ENCODE peak calls at places on chromosomes 12 and 14, in six cellular contexts. R, I, M, H, D and L are unnamed samples.

GRCh38 chr12:119679081-119679480 is 11.1 kb downstream of the PRKAB1 start:
- DNase-seq in R (no peak), I (no peak), M (no peak), H (no peak), D (no peak), L (no peak)

GRCh38 chr14:102525213-102526143 is 15.9 kb upstream of the ANKRD9 start:
- DNase-seq in R (peak), I (peak), M (no peak), H (no peak), D (peak), L (no peak)

GRCh38 chr14:54686219-54686870 is 119.4 kb downstream of the SAMD4A start:
- DNase-seq in R (no peak), I (no peak), M (no peak), H (no peak), D (no peak), L (no peak)

GRCh38 chr12:42473130-42473529 is 116.4 kb downstream of the PRICKLE1 start:
- DNase-seq in R (no peak), I (no peak), M (no peak), H (no peak), D (no peak), L (no peak)

GRCh38 chr12:111277570-111277969 is 91.3 kb downstream of the PHETA1 start:
- DNase-seq in R (no peak), I (no peak), M (no peak), H (no peak), D (no peak), L (no peak)

GRCh38 chr14:44897844-44898151 is 63.9 kb downstream of the KLHL28 start:
- DNase-seq in R (peak), I (no peak), M (no peak), H (no peak), D (no peak), L (no peak)

GRCh38 chr12:24363177-24363754 is 413.8 kb upstream of the SOX5 start:
- DNase-seq in R (no peak), I (no peak), M (no peak), H (no peak), D (no peak), L (peak)

GRCh38 chr12:39327520-39327919 is 115.4 kb downstream of the KIF21A start:
- DNase-seq in R (no peak), I (no peak), M (no peak), H (no peak), D (no peak), L (no peak)

GRCh38 chr12:106766393-106766826 is 8.1 kb upstream of the RIC8B start:
- DNase-seq in R (no peak), I (no peak), M (no peak), H (no peak), D (no peak), L (no peak)

GRCh38 chr12:29212682-29213397 is 63.8 kb downstream of the FAR2 start:
- DNase-seq in R (no peak), I (no peak), M (no peak), H (no peak), D (no peak), L (no peak)

GRCh38 chr12:58364389-58365086 is 423.2 kb downstream of the ATP23 start:
- DNase-seq in R (peak), I (no peak), M (no peak), H (no peak), D (no peak), L (no peak)

GRCh38 chr14:42214981-42215491 is 608.4 kb downstream of the LRFN5 start:
- DNase-seq in R (no peak), I (no peak), M (no peak), H (no peak), D (no peak), L (no peak)

GRCh38 chr12:65822732-65823480 is 1.4 kb upstream of the HMGA2 start:
- DNase-seq in R (peak), I (peak), M (peak), H (no peak), D (no peak), L (peak)

GRCh38 chr12:103840399-103840880 is 594 bp downstream of the NT5DC3 start:
- DNase-seq in R (no peak), I (no peak), M (no peak), H (no peak), D (no peak), L (peak)

GRCh38 chr12:97805086-97805485 is 342.5 kb downstream of the RMST start:
- DNase-seq in R (no peak), I (no peak), M (no peak), H (no peak), D (no peak), L (no peak)

GRCh38 chr12:130835011-130835410 is 4.0 kb downstream of the STX2 start:
- DNase-seq in R (no peak), I (no peak), M (no peak), H (no peak), D (no peak), L (no peak)

GRCh38 chr12:19550626-19551025 is 111.3 kb downstream of the AEBP2 start:
- DNase-seq in R (no peak), I (no peak), M (no peak), H (no peak), D (peak), L (no peak)

GRCh38 chr12:119118625-119119024 is 60.1 kb upstream of the HSPB8 start:
- DNase-seq in R (no peak), I (no peak), M (no peak), H (no peak), D (no peak), L (no peak)

GRCh38 chr14:75484711-75485429 is 37.4 kb upstream of the BATF start:
- DNase-seq in R (no peak), I (no peak), M (peak), H (no peak), D (no peak), L (no peak)

GRCh38 chr14:90193925-90194324 is 62.4 kb upstream of the PSMC1 start:
- DNase-seq in R (peak), I (peak), M (peak), H (no peak), D (no peak), L (peak)

GRCh38 chr12:122874081-122874480 is 21.8 kb downstream of the VPS37B start:
- DNase-seq in R (no peak), I (no peak), M (no peak), H (no peak), D (no peak), L (no peak)

GRCh38 chr14:76961631-76962302 is 66.7 kb downstream of the IRF2BPL start:
- DNase-seq in R (peak), I (peak), M (peak), H (peak), D (peak), L (no peak)

GRCh38 chr12:120439646-120440247 is 1.8 kb downstream of the COX6A1 start:
- DNase-seq in R (peak), I (peak), M (peak), H (peak), D (peak), L (peak)

GRCh38 chr14:95787941-95788340 is 74.0 kb upstream of the TCL1A start:
- DNase-seq in R (no peak), I (no peak), M (no peak), H (no peak), D (no peak), L (no peak)

GRCh38 chr14:21041676-21042433 is at the start of gene RNASE7:
- DNase-seq in R (no peak), I (no peak), M (no peak), H (no peak), D (no peak), L (no peak)

GRCh38 chr14:93944348-93945069 is 17.4 kb downstream of the FAM181A start:
- DNase-seq in R (no peak), I (no peak), M (no peak), H (no peak), D (no peak), L (peak)

GRCh38 chr12:11769723-11770514 is 120.4 kb downstream of the ETV6 start:
- DNase-seq in R (no peak), I (no peak), M (no peak), H (no peak), D (no peak), L (no peak)

GRCh38 chr12:57190037-57190436 is 26.6 kb upstream of the NXPH4 start:
- DNase-seq in R (no peak), I (no peak), M (no peak), H (no peak), D (no peak), L (no peak)

GRCh38 chr14:55271572-55272414 is 572 bp downstream of the FBXO34 start:
- DNase-seq in R (peak), I (peak), M (peak), H (peak), D (no peak), L (peak)

GRCh38 chr12:49331360-49332222 is 5.4 kb downstream of the C1QL4 start:
- DNase-seq in R (peak), I (peak), M (peak), H (peak), D (no peak), L (peak)

GRCh38 chr12:128771681-128772080 is 52.1 kb downstream of the SLC15A4 start:
- DNase-seq in R (no peak), I (peak), M (no peak), H (no peak), D (no peak), L (no peak)

GRCh38 chr12:121530600-121531355 is 50.0 kb downstream of the KDM2B start:
- DNase-seq in R (no peak), I (no peak), M (no peak), H (peak), D (no peak), L (no peak)

GRCh38 chr12:91432079-91432478 is 249.5 kb upstream of the DCN start:
- DNase-seq in R (no peak), I (no peak), M (no peak), H (no peak), D (no peak), L (no peak)

GRCh38 chr12:66118240-66118891 is 12.2 kb downstream of the LLPH start:
- DNase-seq in R (no peak), I (no peak), M (no peak), H (no peak), D (no peak), L (no peak)

GRCh38 chr12:106046301-106046846 is 92.4 kb downstream of the NUAK1 start:
- DNase-seq in R (no peak), I (no peak), M (no peak), H (no peak), D (no peak), L (peak)

GRCh38 chr12:55073043-55074022 is 52.9 kb upstream of the OR9K2 start:
- DNase-seq in R (peak), I (peak), M (peak), H (peak), D (peak), L (peak)

GRCh38 chr12:110916295-110916875 is 4.0 kb downstream of the MYL2 start:
- DNase-seq in R (no peak), I (no peak), M (no peak), H (no peak), D (no peak), L (no peak)

GRCh38 chr12:70366581-70367267 is 634 bp downstream of the KCNMB4 start:
- DNase-seq in R (peak), I (peak), M (peak), H (peak), D (no peak), L (peak)

GRCh38 chr14:22500525-22500924 is 88.5 kb downstream of the DAD1 start:
- DNase-seq in R (no peak), I (no peak), M (no peak), H (no peak), D (no peak), L (no peak)

GRCh38 chr14:22497671-22498093 is 91.3 kb downstream of the DAD1 start:
- DNase-seq in R (no peak), I (no peak), M (no peak), H (no peak), D (no peak), L (no peak)

GRCh38 chr14:22494486-22495135 is 94.4 kb downstream of the DAD1 start:
- DNase-seq in R (no peak), I (no peak), M (no peak), H (no peak), D (no peak), L (no peak)

GRCh38 chr14:22493753-22494152 is 95.3 kb downstream of the DAD1 start:
- DNase-seq in R (no peak), I (no peak), M (no peak), H (no peak), D (no peak), L (no peak)

GRCh38 chr14:22497144-22497423 is 91.9 kb downstream of the DAD1 start:
- DNase-seq in R (no peak), I (no peak), M (no peak), H (no peak), D (no peak), L (no peak)
- TF ChIP-seq JUND in R (no peak), I (no peak), M (no peak), H (no peak), D (no peak), L (no peak)

GRCh38 chr12:4243098-4243795 is 30.3 kb upstream of the CCND2 start:
- DNase-seq in R (no peak), I (no peak), M (peak), H (no peak), D (no peak), L (no peak)

GRCh38 chr12:4245446-4245845 is 28.1 kb upstream of the CCND2 start:
- DNase-seq in R (no peak), I (no peak), M (no peak), H (no peak), D (no peak), L (no peak)

GRCh38 chr12:4242595-4242994 is 31.0 kb upstream of the CCND2 start:
- DNase-seq in R (no peak), I (no peak), M (no peak), H (no peak), D (no peak), L (no peak)

GRCh38 chr12:4246116-4246515 is 27.4 kb upstream of the CCND2 start:
- DNase-seq in R (no peak), I (no peak), M (no peak), H (no peak), D (no peak), L (no peak)

DNA sequence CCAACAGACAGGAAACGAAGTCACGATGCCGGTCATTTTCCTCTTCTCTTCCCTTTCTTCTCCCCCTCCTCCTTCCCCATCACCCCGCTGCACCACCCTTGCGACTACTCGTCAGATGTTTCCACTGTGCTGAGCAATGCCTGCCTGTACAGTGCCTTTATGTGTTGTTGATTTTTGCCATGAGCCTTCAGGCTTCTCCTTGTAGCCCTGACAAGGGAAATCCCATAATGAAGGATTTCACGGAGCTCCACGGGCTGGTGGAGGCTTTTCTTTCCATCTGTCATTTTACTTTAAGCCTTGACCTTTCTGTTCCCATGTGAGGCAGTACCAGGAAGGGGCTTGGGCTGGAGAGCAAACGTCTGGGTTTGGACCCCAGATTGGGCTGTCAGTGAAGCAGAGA is 28.7 kb upstream of the CCND2 start:
- DNase-seq in R (no peak), I (no peak), M (no peak), H (no peak), D (no peak), L (no peak)
- H3K27ac ChIP-seq in R (no peak), I (no peak), M (no peak), H (no peak), D (no peak), L (no peak)

GRCh38 chr14:34580381-34580780 is 40.9 kb upstream of the EAPP start:
- DNase-seq in R (no peak), I (no peak), M (no peak), H (no peak), D (no peak), L (no peak)
- TF ChIP-seq JUND in R (no peak), I (no peak), M (no peak), H (no peak), D (no peak), L (no peak)

GRCh38 chr14:105182296-105183020 is 1.3 kb upstream of the NUDT14 start:
- DNase-seq in R (no peak), I (no peak), M (no peak), H (no peak), D (no peak), L (no peak)
- H3K27ac ChIP-seq in R (no peak), I (no peak), M (no peak), H (no peak), D (no peak), L (no peak)

DNA sequence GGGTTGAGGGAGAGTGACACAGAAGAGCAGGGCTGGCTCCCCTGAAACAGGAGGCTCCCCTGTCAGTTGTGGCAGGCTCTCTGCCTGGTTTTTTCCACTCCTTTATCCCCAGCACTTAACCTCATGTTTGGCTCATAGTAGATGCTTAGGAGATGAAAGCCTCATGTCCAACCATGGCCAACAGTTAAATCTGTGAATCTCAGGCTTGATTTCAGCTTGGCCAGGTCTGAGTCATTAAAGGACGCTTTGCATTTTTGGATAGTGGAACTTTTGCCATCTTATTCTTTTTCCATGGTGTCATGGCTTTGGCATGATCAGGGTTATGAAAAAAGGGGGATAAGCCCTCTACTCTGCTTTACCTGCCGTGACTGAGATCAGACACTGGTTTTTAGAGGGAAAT is 117.2 kb downstream of the CACNA1C start:
- DNase-seq in R (no peak), I (no peak), M (no peak), H (no peak), D (no peak), L (no peak)
- TF ChIP-seq JUND in R (no peak), I (no peak), M (no peak), H (no peak), D (no peak), L (no peak)

GRCh38 chr14:64107438-64107837 is 186.7 kb downstream of the ESR2 start:
- DNase-seq in R (no peak), I (no peak), M (no peak), H (no peak), D (no peak), L (no peak)
- H3K27ac ChIP-seq in R (no peak), I (no peak), M (no peak), H (no peak), D (no peak), L (no peak)

GRCh38 chr14:58536975-58537374 is 100.8 kb upstream of the DACT1 start:
- DNase-seq in R (no peak), I (no peak), M (no peak), H (no peak), D (no peak), L (no peak)

GRCh38 chr14:58540693-58541092 is 97.1 kb upstream of the DACT1 start:
- DNase-seq in R (no peak), I (no peak), M (no peak), H (no peak), D (no peak), L (no peak)

GRCh38 chr14:58533417-58533816 is 104.3 kb upstream of the DACT1 start:
- DNase-seq in R (no peak), I (no peak), M (no peak), H (no peak), D (no peak), L (peak)

GRCh38 chr14:58535084-58535483 is 102.7 kb upstream of the DACT1 start:
- DNase-seq in R (no peak), I (no peak), M (no peak), H (no peak), D (no peak), L (no peak)
- TF ChIP-seq JUND in R (no peak), I (no peak), M (no peak), H (no peak), D (no peak), L (no peak)

GRCh38 chr12:47102406-47102805 is 22.6 kb upstream of the AMIGO2 start:
- DNase-seq in R (no peak), I (no peak), M (no peak), H (no peak), D (no peak), L (no peak)

GRCh38 chr12:47107446-47107845 is 27.7 kb upstream of the AMIGO2 start:
- DNase-seq in R (no peak), I (no peak), M (no peak), H (no peak), D (no peak), L (no peak)

GRCh38 chr12:47102845-47103666 is 23.3 kb upstream of the AMIGO2 start:
- DNase-seq in R (no peak), I (no peak), M (no peak), H (no peak), D (no peak), L (no peak)

GRCh38 chr12:47107926-47108325 is 28.2 kb upstream of the AMIGO2 start:
- DNase-seq in R (no peak), I (no peak), M (no peak), H (no peak), D (no peak), L (no peak)

DNA sequence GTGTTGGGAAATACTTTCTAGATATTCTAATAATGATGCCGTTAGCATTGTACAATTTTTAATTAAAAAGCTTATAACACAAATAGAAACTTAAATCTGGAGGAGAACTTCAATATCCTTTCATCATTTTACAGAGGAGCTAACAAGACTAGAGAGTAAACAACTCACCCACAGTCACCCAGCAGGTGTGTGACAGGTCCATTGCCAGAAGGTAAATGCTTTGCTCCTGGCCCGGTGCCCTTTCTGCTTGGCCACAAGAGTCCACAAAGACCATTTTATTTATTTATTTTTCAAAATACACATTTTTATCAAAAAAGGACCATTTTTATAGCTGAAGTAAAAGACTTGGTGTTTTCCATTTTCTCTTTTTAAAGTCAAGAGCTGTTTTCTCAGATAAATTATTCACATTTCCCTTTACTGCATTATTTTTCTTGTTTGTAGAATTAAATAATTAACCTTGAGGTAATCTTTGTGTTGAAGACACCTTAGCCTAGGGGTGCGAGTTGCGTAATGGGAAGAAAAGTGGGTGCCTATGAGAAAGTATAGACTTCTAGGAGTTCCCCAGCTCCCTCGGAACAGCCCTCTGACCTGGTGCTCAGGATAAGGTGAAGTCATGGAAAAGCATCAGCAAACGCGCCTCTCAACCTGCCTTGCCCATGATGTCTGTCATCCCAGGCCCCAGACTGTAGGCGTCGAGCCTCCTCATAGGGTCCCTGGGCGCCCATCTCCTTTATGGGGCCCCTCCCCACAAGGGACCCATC is 26.3 kb upstream of the AMIGO2 start:
- DNase-seq in R (no peak), I (no peak), M (no peak), H (no peak), D (no peak), L (no peak)
- H3K27ac ChIP-seq in R (no peak), I (no peak), M (no peak), H (no peak), D (no peak), L (no peak)